ENCODE peak calls at places on chromosomes 3 and 15, in four cellular contexts. One of them, this sample, is unnamed.

GRCh38 chr3:46559030-46559704 is 6.9 kb downstream of the LRRC2 start:
- DNase-seq in cardiac muscle cell: no peak
- DNase-seq in BJ: no peak
- DNase-seq in transverse colon: no peak
- DNase-seq in this sample: no peak

GRCh38 chr3:143330316-143330868 is 210.8 kb downstream of the CHST2 start:
- DNase-seq in transverse colon: no peak
- DNase-seq in cardiac muscle cell: no peak
- DNase-seq in BJ: no peak
- DNase-seq in this sample: no peak

GRCh38 chr3:141875893-141876380 is 506 bp upstream of the ATP1B3 start:
- DNase-seq in BJ: no peak
- DNase-seq in cardiac muscle cell: peak; percentile 74
- DNase-seq in transverse colon: peak; percentile 73
- DNase-seq in this sample: no peak

GRCh38 chr15:31261266-31262142 is 65.1 kb upstream of the KLF13 start:
- DNase-seq in transverse colon: no peak
- DNase-seq in cardiac muscle cell: no peak
- DNase-seq in BJ: no peak
- DNase-seq in this sample: no peak

GRCh38 chr3:186775999-186776398 is 7.4 kb upstream of the EIF4A2 start:
- DNase-seq in transverse colon: no peak
- DNase-seq in BJ: no peak
- DNase-seq in cardiac muscle cell: no peak
- DNase-seq in this sample: no peak

GRCh38 chr15:94576889-94577533 is 345.6 kb downstream of the MCTP2 start:
- DNase-seq in cardiac muscle cell: peak; percentile 47
- DNase-seq in BJ: no peak
- DNase-seq in transverse colon: peak; percentile 10
- DNase-seq in this sample: no peak

GRCh38 chr15:65576669-65577068 is 34.3 kb downstream of the INTS14 start:
- DNase-seq in BJ: peak; percentile 27
- DNase-seq in transverse colon: no peak
- DNase-seq in cardiac muscle cell: no peak
- DNase-seq in this sample: peak; percentile 45

GRCh38 chr3:72629191-72629611 is 219.0 kb downstream of the SHQ1 start:
- DNase-seq in transverse colon: no peak
- DNase-seq in cardiac muscle cell: no peak
- DNase-seq in BJ: no peak
- DNase-seq in this sample: peak; percentile 33

GRCh38 chr3:152293607-152294006 is 24.9 kb downstream of the MBNL1 start:
- DNase-seq in cardiac muscle cell: no peak
- DNase-seq in BJ: no peak
- DNase-seq in transverse colon: no peak
- DNase-seq in this sample: no peak

GRCh38 chr3:94226058-94226457 is 163.2 kb downstream of the NSUN3 start:
- DNase-seq in cardiac muscle cell: no peak
- DNase-seq in BJ: no peak
- DNase-seq in transverse colon: no peak
- DNase-seq in this sample: no peak

GRCh38 chr3:37899101-37899707 is 37.5 kb downstream of the CTDSPL start:
- DNase-seq in transverse colon: no peak
- DNase-seq in cardiac muscle cell: no peak
- DNase-seq in BJ: no peak
- DNase-seq in this sample: no peak

GRCh38 chr3:124818398-124819150 is 68.6 kb downstream of the ITGB5 start:
- DNase-seq in cardiac muscle cell: no peak
- DNase-seq in BJ: peak; percentile 33
- DNase-seq in transverse colon: no peak
- DNase-seq in this sample: no peak
- H3K4me3 ChIP-seq in cardiac muscle cell: no peak overlapping the region
- H3K4me3 ChIP-seq in BJ: no peak overlapping the region
- H3K4me3 ChIP-seq in transverse colon: no peak overlapping the region
- H3K4me3 ChIP-seq in this sample: no peak overlapping the region

GRCh38 chr3:176867681-176868663 is 329.3 kb downstream of the TBL1XR1 start:
- DNase-seq in BJ: no peak
- DNase-seq in cardiac muscle cell: no peak
- DNase-seq in transverse colon: peak; percentile 40
- DNase-seq in this sample: no peak

GRCh38 chr3:176870451-176870850 is 326.8 kb downstream of the TBL1XR1 start:
- DNase-seq in BJ: no peak
- DNase-seq in transverse colon: no peak
- DNase-seq in cardiac muscle cell: no peak
- DNase-seq in this sample: no peak

GRCh38 chr3:176873261-176873660 is 324.0 kb downstream of the TBL1XR1 start:
- DNase-seq in BJ: no peak
- DNase-seq in transverse colon: no peak
- DNase-seq in cardiac muscle cell: no peak
- DNase-seq in this sample: no peak

DNA sequence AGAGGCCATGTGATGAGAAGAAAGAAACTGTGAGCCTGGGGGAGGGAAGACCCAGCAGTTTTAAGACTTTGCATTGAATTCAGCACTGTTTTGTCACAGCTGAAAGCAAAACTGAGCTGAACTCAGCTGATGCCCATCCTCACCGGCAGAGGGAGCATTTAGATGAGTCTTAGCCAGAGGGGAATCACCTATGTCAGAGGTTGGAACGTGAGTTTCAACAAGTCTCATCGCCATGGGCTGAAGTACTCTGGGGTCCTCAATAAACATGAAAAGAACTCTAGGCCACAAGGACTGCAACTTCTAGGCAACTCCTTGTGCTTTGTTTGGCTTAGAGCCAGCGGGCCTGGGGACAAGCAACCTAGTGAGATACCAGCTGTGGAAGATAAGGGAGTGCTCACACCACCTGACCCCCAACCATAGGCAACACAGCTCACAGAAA is 324.5 kb downstream of the TBL1XR1 start:
- DNase-seq in BJ: no peak
- DNase-seq in transverse colon: peak; percentile 50
- DNase-seq in cardiac muscle cell: peak; percentile 79
- DNase-seq in this sample: peak; percentile 7
- TF ChIP-seq CTCF in BJ: peak; percentile 83
- TF ChIP-seq CTCF in transverse colon: peak; percentile 70
- TF ChIP-seq CTCF in cardiac muscle cell: peak; percentile 94
- TF ChIP-seq CTCF in this sample: peak; percentile 96

DNA sequence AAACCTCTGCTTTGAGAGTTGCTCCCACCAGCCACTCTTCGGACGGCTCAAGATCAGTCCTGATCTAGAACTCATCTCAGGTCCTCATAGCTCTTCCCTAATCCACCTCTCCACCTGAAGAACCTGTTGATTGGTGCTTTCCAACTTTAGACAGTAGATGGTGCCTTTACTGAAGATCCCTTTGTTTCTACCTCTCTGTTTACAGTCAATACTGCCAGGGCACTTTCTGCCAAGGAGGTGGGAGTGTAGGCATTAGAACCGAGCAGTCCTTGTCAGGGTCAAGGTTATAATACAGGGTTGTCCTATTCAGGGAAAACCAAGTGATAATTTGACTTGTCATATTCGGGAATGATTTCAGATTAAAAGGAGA is 1.2 kb downstream of the CGNL1 start:
- DNase-seq in transverse colon: no peak
- DNase-seq in cardiac muscle cell: no peak
- DNase-seq in BJ: no peak
- DNase-seq in this sample: no peak
- H3K4me3 ChIP-seq in transverse colon: no peak overlapping the region
- H3K4me3 ChIP-seq in cardiac muscle cell: peak overlapping the region; percentile 97
- H3K4me3 ChIP-seq in BJ: no peak overlapping the region
- H3K4me3 ChIP-seq in this sample: peak overlapping the region; percentile 88

GRCh38 chr3:97347780-97348179 is 416.8 kb upstream of the ARL6 start:
- DNase-seq in transverse colon: no peak
- DNase-seq in cardiac muscle cell: no peak
- DNase-seq in BJ: no peak
- DNase-seq in this sample: no peak
- TF ChIP-seq CTCF in transverse colon: no peak
- TF ChIP-seq CTCF in cardiac muscle cell: no peak
- TF ChIP-seq CTCF in BJ: no peak
- TF ChIP-seq CTCF in this sample: no peak

GRCh38 chr15:84819291-84819768 is 2.2 kb downstream of the ALPK3 start:
- DNase-seq in transverse colon: no peak
- DNase-seq in BJ: no peak
- DNase-seq in cardiac muscle cell: peak; percentile 42
- DNase-seq in this sample: no peak
- H3K4me3 ChIP-seq in transverse colon: no peak overlapping the region
- H3K4me3 ChIP-seq in BJ: no peak overlapping the region
- H3K4me3 ChIP-seq in cardiac muscle cell: peak overlapping the region; percentile 47
- H3K4me3 ChIP-seq in this sample: no peak overlapping the region

GRCh38 chr3:156474560-156475389 is 80.1 kb downstream of the SSR3 start:
- DNase-seq in BJ: no peak
- DNase-seq in cardiac muscle cell: peak; percentile 55
- DNase-seq in transverse colon: no peak
- DNase-seq in this sample: no peak
- TF ChIP-seq CTCF in BJ: peak; percentile 44
- TF ChIP-seq CTCF in cardiac muscle cell: peak; percentile 46
- TF ChIP-seq CTCF in transverse colon: peak; percentile 6
- TF ChIP-seq CTCF in this sample: peak; percentile 58

GRCh38 chr3:148319960-148320359 is 377.7 kb upstream of the AGTR1 start:
- DNase-seq in BJ: no peak
- DNase-seq in transverse colon: no peak
- DNase-seq in cardiac muscle cell: no peak
- DNase-seq in this sample: no peak

GRCh38 chr3:148315756-148316155 is 381.9 kb upstream of the AGTR1 start:
- DNase-seq in transverse colon: no peak
- DNase-seq in cardiac muscle cell: no peak
- DNase-seq in BJ: no peak
- DNase-seq in this sample: no peak

GRCh38 chr3:148318240-148318639 is 379.5 kb upstream of the AGTR1 start:
- DNase-seq in cardiac muscle cell: no peak
- DNase-seq in transverse colon: no peak
- DNase-seq in BJ: no peak
- DNase-seq in this sample: no peak

DNA sequence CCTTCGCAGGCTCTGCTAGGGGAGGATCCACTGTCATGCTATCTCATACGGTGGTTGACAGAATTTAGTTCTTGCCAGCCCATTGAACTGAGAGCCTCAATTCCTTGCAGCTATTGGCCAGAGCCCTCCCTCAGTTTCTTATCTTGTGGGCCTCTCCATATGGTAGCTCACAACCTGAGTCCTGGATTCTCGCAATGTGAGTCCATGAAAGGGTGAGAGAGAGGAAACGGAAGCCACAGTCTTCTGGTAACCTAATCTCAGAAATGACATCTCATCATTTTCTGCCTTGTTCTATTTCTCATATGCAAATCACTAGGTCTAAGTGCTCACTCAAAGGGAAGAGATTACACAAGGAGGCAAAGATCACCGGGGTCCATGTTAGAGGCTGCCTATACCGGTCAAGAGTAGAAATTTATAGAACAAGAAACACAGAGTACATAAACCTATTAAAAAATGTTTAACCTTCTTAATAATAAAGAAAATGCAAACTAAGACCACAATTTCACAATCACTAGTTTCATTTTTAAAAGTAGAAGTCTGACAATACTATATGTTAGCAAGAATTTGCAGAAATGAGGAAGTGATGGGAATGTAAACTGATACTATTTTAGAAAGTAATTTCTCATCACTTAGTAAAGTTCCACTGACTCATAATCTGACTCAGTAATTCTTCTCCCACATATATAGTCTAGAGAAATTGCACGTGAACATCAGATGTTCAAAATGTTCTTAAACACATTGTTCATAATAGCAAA is 378.4 kb upstream of the AGTR1 start:
- DNase-seq in BJ: peak; percentile 51
- DNase-seq in transverse colon: no peak
- DNase-seq in cardiac muscle cell: no peak
- DNase-seq in this sample: no peak
- H3K4me3 ChIP-seq in BJ: no peak overlapping the region
- H3K4me3 ChIP-seq in transverse colon: no peak overlapping the region
- H3K4me3 ChIP-seq in cardiac muscle cell: no peak overlapping the region
- H3K4me3 ChIP-seq in this sample: no peak overlapping the region

DNA sequence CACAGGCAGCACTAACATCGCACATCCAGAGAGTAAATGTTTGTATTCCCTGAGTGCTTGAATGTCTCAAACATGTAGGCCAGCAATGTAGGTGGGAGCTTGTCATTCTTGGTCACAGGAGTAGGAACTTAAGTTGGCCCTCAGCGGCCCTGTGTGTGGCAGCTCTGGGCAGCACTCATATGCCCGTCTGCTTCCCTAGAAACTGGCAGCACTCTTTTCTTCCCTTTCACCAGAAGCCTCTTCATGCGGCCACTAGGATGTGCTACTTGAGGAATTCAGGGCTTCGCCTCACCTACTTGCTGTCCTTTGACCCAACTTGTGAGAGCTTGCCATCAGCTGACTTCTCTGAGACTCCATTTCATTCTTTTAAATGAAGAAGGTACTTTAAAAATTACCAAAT is 69.5 kb downstream of the TIPARP start:
- DNase-seq in BJ: no peak
- DNase-seq in transverse colon: no peak
- DNase-seq in cardiac muscle cell: no peak
- DNase-seq in this sample: no peak
- TF ChIP-seq CTCF in BJ: no peak
- TF ChIP-seq CTCF in transverse colon: no peak
- TF ChIP-seq CTCF in cardiac muscle cell: no peak
- TF ChIP-seq CTCF in this sample: peak; percentile 18